ENCODE peak calls at places on chromosomes 11 and 22, in five cellular contexts. W, L, T, G and I are unnamed samples.

GRCh38 chr22:38346506-38346905 is 29.3 kb upstream of the CSNK1E start:
- DNase-seq in G (no peak), W (no peak), T (no peak), L (no peak), I (no peak)

GRCh38 chr11:114051558-114051957 is 8.0 kb upstream of the ZBTB16 start:
- DNase-seq in L (no peak), G (no peak), T (no peak), W (no peak), I (no peak)

GRCh38 chr11:63764201-63764711 is 4.3 kb downstream of the ZFTA start:
- DNase-seq in G (no peak), T (no peak), L (no peak), W (no peak), I (no peak)

GRCh38 chr22:35467788-35468187 is 67.8 kb downstream of the MCM5 start:
- DNase-seq in T (no peak), W (peak), L (peak), G (no peak), I (no peak)

GRCh38 chr11:35488117-35488516 is 37.3 kb downstream of the PAMR1 start:
- DNase-seq in L (no peak), W (no peak), T (no peak), G (no peak), I (no peak)

GRCh38 chr11:44589301-44589700 is 23.8 kb downstream of the CD82 start:
- DNase-seq in W (no peak), L (no peak), T (peak), G (no peak), I (no peak)

GRCh38 chr11:92439133-92439532 is 214.5 kb downstream of the FAT3 start:
- DNase-seq in T (no peak), G (no peak), W (no peak), L (no peak), I (no peak)

GRCh38 chr11:133164986-133165385 is 367.3 kb downstream of the OPCML start:
- DNase-seq in T (no peak), G (no peak), W (no peak), L (no peak), I (no peak)

GRCh38 chr11:128714881-128715280 is 21.0 kb downstream of the FLI1 start:
- DNase-seq in T (no peak), L (no peak), G (no peak), W (no peak), I (no peak)

GRCh38 chr11:110081462-110082233 is 11.5 kb upstream of the ZC3H12C start:
- DNase-seq in G (no peak), W (no peak), L (no peak), T (no peak), I (no peak)

GRCh38 chr11:67277231-67277961 is 11.1 kb downstream of the GRK2 start:
- DNase-seq in L (peak), W (peak), G (no peak), T (peak), I (no peak)

GRCh38 chr11:78645226-78646202 is 70.8 kb upstream of the NARS2 start:
- DNase-seq in G (peak), T (peak), W (peak), L (peak), I (peak)

GRCh38 chr11:61056566-61056965 is 45.7 kb upstream of the CD5 start:
- DNase-seq in W (no peak), T (no peak), G (no peak), L (peak), I (no peak)

GRCh38 chr11:108035690-108036089 is 27.0 kb downstream of the CUL5 start:
- DNase-seq in L (peak), T (no peak), W (no peak), G (no peak), I (no peak)

GRCh38 chr11:1302461-1303073 is 6.9 kb downstream of the TOLLIP start:
- DNase-seq in W (no peak), G (no peak), T (no peak), L (no peak), I (no peak)